ENCODE peak calls at places on chromosomes 16 and 17, in ten cellular contexts. M, N, P, B, J, Q, Z, E, C and F are unnamed samples.
A peak's percentile ranks its signal among the peaks of the same experiment; 100 is the strongest.

GRCh38 chr16:15822957-15823356 is 33.9 kb downstream of the MYH11 start:
- DNase-seq in Z (no peak), E (no peak), P (no peak), B (no peak), C (no peak), N (no peak), M (no peak), Q (no peak), J (no peak), F (no peak)

GRCh38 chr17:17067277-17067676 is 25.0 kb downstream of the MPRIP start:
- DNase-seq in J (no peak), C (peak; percentile 69), E (no peak), Q (peak; percentile 29), N (no peak), B (no peak), Z (no peak), P (no peak), M (no peak), F (no peak)

GRCh38 chr16:63385714-63386113 is 1349.5 kb upstream of the CDH8 start:
- DNase-seq in P (no peak), Q (no peak), M (no peak), B (no peak), C (no peak), J (no peak), Z (no peak), E (no peak), N (no peak), F (no peak)

GRCh38 chr17:17070931-17071330 is 28.7 kb downstream of the MPRIP start:
- DNase-seq in Q (no peak), E (no peak), J (no peak), C (no peak), Z (no peak), N (no peak), M (no peak), B (no peak), P (no peak), F (no peak)

GRCh38 chr17:45708707-45709290 is 75.3 kb upstream of the CRHR1 start:
- DNase-seq in Z (no peak), J (no peak), M (no peak), E (no peak), B (no peak), P (no peak), C (no peak), N (no peak), Q (no peak), F (no peak)

GRCh38 chr16:50071075-50071671 is 5.4 kb downstream of the HEATR3 start:
- DNase-seq in M (no peak), Q (no peak), J (no peak), Z (no peak), P (no peak), N (no peak), E (no peak), B (no peak), C (no peak), F (no peak)

GRCh38 chr16:35559911-35560636 is 2100.7 kb downstream of the TP53TG3F start:
- DNase-seq in P (no peak), C (no peak), M (no peak), N (no peak), J (no peak), E (no peak), Q (no peak), Z (no peak), B (no peak), F (no peak)

GRCh38 chr17:72576289-72576759 is 455.5 kb downstream of the SOX9 start:
- DNase-seq in C (no peak), Q (no peak), B (no peak), P (no peak), J (no peak), N (no peak), M (no peak), E (no peak), Z (no peak), F (no peak)

GRCh38 chr16:19213885-19214284 is 45.8 kb downstream of the SYT17 start:
- DNase-seq in M (peak; percentile 16), Q (no peak), J (no peak), P (no peak), B (no peak), N (no peak), C (no peak), Z (no peak), E (no peak), F (no peak)

GRCh38 chr16:24493859-24494258 is 45.5 kb upstream of the RBBP6 start:
- DNase-seq in C (no peak), Z (no peak), M (no peak), E (no peak), P (no peak), B (no peak), J (no peak), N (no peak), Q (no peak), F (peak; percentile 8)

GRCh38 chr17:64349949-64350348 is 40.7 kb downstream of the PECAM1 start:
- DNase-seq in M (no peak), Q (no peak), E (no peak), P (no peak), B (no peak), Z (no peak), J (no peak), N (no peak), C (no peak), F (no peak)

GRCh38 chr16:85514601-85515318 is 98.4 kb upstream of the GSE1 start:
- DNase-seq in P (no peak), J (peak; percentile 28), N (no peak), Q (peak; percentile 91), C (peak; percentile 85), M (peak; percentile 81), E (peak; percentile 48), B (peak; percentile 91), Z (no peak), F (peak; percentile 90)

GRCh38 chr16:31513126-31513525 is 4.9 kb upstream of the RUSF1 start:
- DNase-seq in J (peak; percentile 18), M (no peak), E (no peak), N (no peak), P (no peak), B (no peak), C (peak; percentile 60), Q (peak; percentile 59), Z (no peak), F (peak; percentile 62)

GRCh38 chr16:49332589-49333267 is 40.9 kb upstream of the C16orf78 start:
- DNase-seq in Z (no peak), C (no peak), M (no peak), N (no peak), Q (no peak), B (no peak), E (no peak), J (no peak), P (no peak), F (no peak)

GRCh38 chr17:73952136-73952497 is 251.4 kb upstream of the RPL38 start:
- DNase-seq in B (peak; percentile 67), M (no peak), N (no peak), Z (no peak), P (no peak), Q (no peak), E (no peak), J (no peak), C (no peak), F (no peak)
- H3K4me3 ChIP-seq in B (peak overlapping the region; percentile 24), M (no peak overlapping the region), N (no peak overlapping the region), Z (peak overlapping the region; percentile 49), P (peak overlapping the region; percentile 22), Q (no peak overlapping the region), E (no peak overlapping the region), J (no peak overlapping the region), C (no peak overlapping the region), F (no peak overlapping the region)

DNA sequence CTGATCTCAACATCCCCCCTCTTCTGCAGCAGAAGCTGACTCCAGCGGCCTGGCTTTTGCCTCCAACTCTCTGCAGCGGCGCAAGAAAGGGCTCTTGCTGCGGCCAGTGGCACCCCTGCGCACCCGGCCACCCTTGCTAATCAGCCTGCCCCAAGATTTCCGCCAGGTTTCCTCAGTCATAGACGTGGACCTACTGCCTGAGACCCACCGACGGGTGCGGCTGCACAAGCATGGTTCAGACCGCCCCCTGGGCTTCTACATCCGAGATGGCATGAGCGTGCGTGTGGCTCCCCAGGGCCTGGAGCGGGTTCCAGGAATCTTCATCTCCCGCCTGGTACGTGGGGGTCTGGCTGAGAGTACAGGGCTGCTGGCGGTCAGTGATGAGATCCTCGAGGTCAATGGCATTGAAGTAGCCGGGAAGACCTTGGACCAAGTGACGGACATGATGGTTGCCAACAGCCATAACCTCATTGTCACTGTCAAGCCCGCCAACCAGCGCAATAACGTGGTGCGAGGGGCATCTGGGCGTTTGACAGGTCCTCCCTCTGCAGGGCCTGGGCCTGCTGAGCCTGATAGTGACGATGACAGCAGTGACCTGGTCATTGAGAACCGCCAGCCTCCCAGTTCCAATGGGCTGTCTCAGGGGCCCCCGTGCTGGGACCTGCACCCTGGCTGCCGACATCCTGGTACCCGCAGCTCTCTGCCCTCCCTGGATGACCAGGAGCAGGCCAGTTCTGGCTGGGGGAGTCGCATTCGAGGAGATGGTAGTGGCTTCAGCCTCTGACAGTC is 1.3 kb downstream of the PARD6A start:
- DNase-seq in B (no peak), E (no peak), J (no peak), M (no peak), P (no peak), N (no peak), Q (no peak), Z (no peak), C (no peak), F (no peak)
- H3K4me3 ChIP-seq in B (no peak overlapping the region), E (no peak overlapping the region), J (no peak overlapping the region), M (no peak overlapping the region), P (no peak overlapping the region), N (no peak overlapping the region), Q (no peak overlapping the region), Z (peak overlapping the region; percentile 46), C (no peak overlapping the region), F (no peak overlapping the region)

DNA sequence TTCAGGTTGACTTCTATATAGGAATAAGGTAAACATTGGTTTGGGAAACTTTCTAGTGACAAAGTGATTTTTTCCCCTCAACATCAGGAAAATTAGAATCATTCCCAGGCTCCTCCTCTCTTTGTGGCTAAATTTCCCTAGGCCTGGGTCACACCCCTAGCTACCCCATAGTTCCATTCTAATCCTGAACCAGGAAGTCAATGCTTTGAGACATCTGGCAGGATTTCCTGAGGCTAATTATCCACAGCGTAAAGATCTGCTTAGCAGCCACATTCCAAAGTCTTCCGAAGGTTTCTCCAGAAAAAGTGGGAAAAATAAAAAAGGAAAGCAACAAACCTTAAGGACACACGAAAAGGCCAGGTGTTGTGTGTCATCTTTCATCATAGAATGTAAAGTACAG is 60.3 kb upstream of the CORO6 start:
- DNase-seq in E (no peak), Z (no peak), M (no peak), Q (no peak), P (no peak), C (no peak), J (no peak), B (no peak), N (no peak), F (no peak)
- H3K4me3 ChIP-seq in E (no peak overlapping the region), Z (no peak overlapping the region), M (no peak overlapping the region), Q (no peak overlapping the region), P (no peak overlapping the region), C (no peak overlapping the region), J (no peak overlapping the region), B (no peak overlapping the region), N (no peak overlapping the region), F (no peak overlapping the region)

DNA sequence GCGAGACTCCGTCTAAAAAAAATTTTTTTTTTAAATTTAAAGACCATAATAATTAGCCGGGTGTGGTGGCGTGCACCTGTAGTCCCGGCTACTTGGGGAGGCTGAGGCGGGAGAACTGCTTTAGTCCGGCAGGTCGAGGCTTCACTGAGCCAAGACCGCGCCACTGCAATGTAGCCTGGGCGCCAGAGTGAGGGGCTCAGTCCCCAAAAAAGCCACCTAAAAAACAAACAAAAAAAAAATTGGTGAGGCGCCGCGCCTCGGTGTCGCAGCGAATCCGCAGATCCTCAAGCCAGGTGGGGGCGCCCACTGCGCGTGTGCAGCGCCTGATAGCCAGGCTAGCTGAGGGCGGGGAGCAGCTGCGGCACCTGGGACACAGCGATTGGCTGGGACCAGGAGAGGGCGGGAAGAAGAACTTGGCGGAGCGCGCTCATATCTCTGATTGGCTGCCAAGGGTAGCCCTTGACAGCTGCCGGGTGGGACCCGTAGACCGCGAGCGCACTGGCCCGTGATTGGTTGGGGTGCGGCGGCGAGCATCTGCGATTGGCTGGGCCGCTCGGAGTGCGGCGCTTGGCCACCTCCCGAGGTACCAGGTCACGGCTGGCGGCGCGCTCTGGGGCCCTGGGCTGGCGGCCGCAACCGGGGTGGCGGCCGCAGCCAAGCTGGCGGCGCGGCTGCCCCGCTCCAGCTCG is 9.0 kb upstream of the CLDN9 start:
- DNase-seq in J (peak; percentile 98), C (peak; percentile 93), N (peak; percentile 98), E (peak; percentile 79), B (peak; percentile 99), Q (peak; percentile 98), P (peak; percentile 99), M (peak; percentile 99), Z (peak; percentile 95), F (peak; percentile 94)
- H3K4me3 ChIP-seq in J (peak overlapping the region; percentile 37), C (no peak overlapping the region), N (no peak overlapping the region), E (no peak overlapping the region), B (no peak overlapping the region), Q (no peak overlapping the region), P (no peak overlapping the region), M (no peak overlapping the region), Z (no peak overlapping the region), F (no peak overlapping the region)